ENCODE peak calls at places on chromosomes 5 and 9, in four cellular contexts. G, T, R and B are unnamed samples. For H3K27me3, the result is how much of the 10 kb centered on the place peaks cover.

GRCh38 chr5:119435436-119436132 is 16.7 kb upstream of the HSD17B4 start:
- DNase-seq in G (peak), T (peak), R (peak), B (peak)

GRCh38 chr5:119470851-119471451 is 18.7 kb downstream of the HSD17B4 start:
- DNase-seq in G (no peak), T (no peak), R (no peak), B (no peak)

GRCh38 chr5:96752341-96753016 is 55.3 kb downstream of the ERAP1 start:
- DNase-seq in G (no peak), T (no peak), R (peak), B (no peak)

GRCh38 chr9:72356019-72356653 is 8.9 kb downstream of the ZFAND5 start:
- DNase-seq in G (no peak), T (no peak), R (no peak), B (no peak)

GRCh38 chr5:79318935-79319614 is 83.1 kb downstream of the JMY start:
- DNase-seq in G (no peak), T (no peak), R (no peak), B (peak)

GRCh38 chr9:124084087-124084486 is 72.5 kb downstream of the LHX2 start:
- DNase-seq in G (no peak), T (no peak), R (no peak), B (no peak)

GRCh38 chr5:96928931-96929708 is 6.8 kb upstream of the LNPEP start:
- DNase-seq in G (no peak), T (no peak), R (no peak), B (no peak)

GRCh38 chr5:159316519-159317383 is 13.5 kb downstream of the IL12B start:
- DNase-seq in G (peak), T (peak), R (no peak), B (no peak)

GRCh38 chr5:153533546-153533945 is 43.1 kb downstream of the GRIA1 start:
- DNase-seq in G (no peak), T (no peak), R (no peak), B (no peak)

DNA sequence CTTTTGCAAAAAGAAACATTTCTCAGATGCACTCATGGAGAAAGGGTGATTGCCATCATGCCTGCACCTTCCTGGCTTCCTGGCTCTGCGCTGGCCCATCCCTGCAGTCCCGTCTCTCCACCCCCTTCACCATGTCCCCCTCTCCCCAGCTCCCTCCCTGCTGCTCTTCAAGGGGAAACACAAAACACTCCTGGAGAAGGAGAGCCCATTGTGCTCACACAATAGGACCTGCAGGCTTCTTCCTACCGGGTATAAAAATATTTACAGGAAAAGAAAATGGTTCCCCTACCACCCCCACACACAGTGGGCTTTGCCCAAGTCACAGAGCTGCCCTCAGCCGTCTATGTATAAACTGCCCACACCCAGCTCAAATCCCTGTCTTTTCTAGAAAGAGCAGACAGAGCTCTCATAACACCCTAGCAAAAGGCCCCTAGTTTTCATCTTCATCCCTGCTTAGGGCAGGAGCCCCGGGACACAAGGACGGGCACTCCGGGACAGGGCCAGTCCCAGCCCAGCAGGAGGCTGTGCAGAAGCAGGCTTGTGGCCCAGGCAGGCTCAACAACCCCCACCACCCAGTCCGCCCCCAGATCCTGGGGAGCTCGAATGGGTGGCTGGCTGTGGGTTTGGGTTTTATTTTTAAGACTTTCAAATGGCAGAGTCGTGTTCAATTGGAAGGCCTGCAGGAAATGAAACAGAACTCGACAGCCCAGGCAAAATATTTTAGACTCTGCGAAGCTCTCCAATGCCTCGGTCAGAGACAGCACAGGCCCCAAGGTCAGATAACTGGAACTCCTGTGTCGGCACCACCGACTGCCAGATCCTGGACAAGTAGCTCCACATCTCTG is 77.3 kb downstream of the LRSAM1 start:
- DNase-seq in G (no peak), T (no peak), R (peak), B (no peak)
- H3K4me3 ChIP-seq in G (no peak), T (no peak), R (no peak), B (no peak)

GRCh38 chr5:143682221-143682620 is 129.7 kb upstream of the HMHB1 start:
- DNase-seq in G (no peak), T (no peak), R (no peak), B (no peak)

GRCh38 chr5:143682788-143683419 is 129.1 kb upstream of the HMHB1 start:
- DNase-seq in G (no peak), T (no peak), R (no peak), B (no peak)

GRCh38 chr5:143687604-143688003 is 124.4 kb upstream of the HMHB1 start:
- DNase-seq in G (no peak), T (no peak), R (no peak), B (no peak)

GRCh38 chr5:143683459-143683858 is 128.5 kb upstream of the HMHB1 start:
- DNase-seq in G (no peak), T (no peak), R (no peak), B (no peak)

GRCh38 chr5:143685416-143685815 is 126.5 kb upstream of the HMHB1 start:
- DNase-seq in G (no peak), T (no peak), R (no peak), B (no peak)
- TF ChIP-seq CTCF in G (peak), T (no peak), R (no peak), B (no peak)

GRCh38 chr9:134777153-134777552 is 103.5 kb upstream of the FCN2 start:
- DNase-seq in G (no peak), T (no peak), R (no peak), B (no peak)

GRCh38 chr9:134773842-134774241 is 106.8 kb upstream of the FCN2 start:
- DNase-seq in G (no peak), T (no peak), R (no peak), B (no peak)

GRCh38 chr9:134774991-134775540 is 105.5 kb upstream of the FCN2 start:
- DNase-seq in G (no peak), T (no peak), R (no peak), B (no peak)

GRCh38 chr9:134776080-134776796 is 104.4 kb upstream of the FCN2 start:
- DNase-seq in G (no peak), T (no peak), R (no peak), B (no peak)

GRCh38 chr9:134775552-134775951 is 105.1 kb upstream of the FCN2 start:
- DNase-seq in G (no peak), T (no peak), R (no peak), B (peak)
- H3K27me3 ChIP-seq in G (under half), T (under half), R (under half), B (under half)

GRCh38 chr9:92964607-92964975 is 17.3 kb downstream of the FGD3 start:
- DNase-seq in G (peak), T (no peak), R (no peak), B (no peak)
- H3K4me3 ChIP-seq in G (no peak), T (peak), R (peak), B (no peak)